ENCODE peak calls at places on chromosomes 13 and 19, in five cellular contexts. O, S, N, D and K are unnamed samples. For H3K4me1, the result is how much of the 10 kb centered on the place peaks cover.

GRCh38 chr13:107665926-107666458 is 549.3 kb downstream of the LIG4 start:
- DNase-seq in S (no peak), D (no peak), N (no peak), O (no peak), K (no peak)

GRCh38 chr13:65143920-65144319 is 2086.2 kb downstream of the PCDH9 start:
- DNase-seq in O (no peak), N (no peak), D (no peak), S (no peak), K (no peak)

GRCh38 chr19:676007-676342 is 217 bp upstream of the FSTL3 start:
- DNase-seq in O (no peak), S (no peak), D (no peak), N (no peak), K (no peak)

GRCh38 chr19:10961763-10962536 is 1.1 kb downstream of the SMARCA4 start:
- DNase-seq in N (no peak), D (peak), S (no peak), O (no peak), K (no peak)

GRCh38 chr13:85719749-85720148 is 79.5 kb downstream of the SLITRK6 start:
- DNase-seq in O (no peak), D (no peak), N (no peak), S (no peak), K (no peak)

GRCh38 chr19:30169196-30169900 is 202.8 kb upstream of the ZNF536 start:
- DNase-seq in N (no peak), D (no peak), S (no peak), O (no peak), K (no peak)

GRCh38 chr19:53772943-53773342 is 51.2 kb downstream of the NLRP12 start:
- DNase-seq in N (peak), S (peak), O (peak), D (peak), K (peak)

GRCh38 chr19:29311391-29311790 is 98.4 kb upstream of the UQCRFS1 start:
- DNase-seq in N (no peak), S (no peak), O (no peak), D (no peak), K (no peak)

GRCh38 chr13:76884571-76885202 is 1.5 kb downstream of the KCTD12 start:
- DNase-seq in O (no peak), N (no peak), D (no peak), S (no peak), K (no peak)

GRCh38 chr19:38674388-38675133 is 27.1 kb downstream of the ACTN4 start:
- DNase-seq in N (no peak), O (no peak), S (no peak), D (no peak), K (no peak)

GRCh38 chr19:10876459-10877240 is 5.3 kb downstream of the CARM1 start:
- DNase-seq in O (no peak), D (no peak), N (no peak), S (peak), K (no peak)

GRCh38 chr13:98890186-98890585 is 87.7 kb downstream of the DOCK9 start:
- DNase-seq in O (no peak), N (no peak), S (no peak), D (no peak), K (no peak)

GRCh38 chr19:991174-991931 is 7.2 kb downstream of the WDR18 start:
- DNase-seq in D (peak), N (no peak), O (peak), S (no peak), K (peak)

GRCh38 chr13:43273362-43273761 is 250.0 kb downstream of the DNAJC15 start:
- DNase-seq in D (no peak), O (no peak), S (no peak), N (no peak), K (no peak)

GRCh38 chr19:33459220-33459619 is 62.4 kb downstream of the PEPD start:
- DNase-seq in O (no peak), D (no peak), N (peak), S (peak), K (no peak)

DNA sequence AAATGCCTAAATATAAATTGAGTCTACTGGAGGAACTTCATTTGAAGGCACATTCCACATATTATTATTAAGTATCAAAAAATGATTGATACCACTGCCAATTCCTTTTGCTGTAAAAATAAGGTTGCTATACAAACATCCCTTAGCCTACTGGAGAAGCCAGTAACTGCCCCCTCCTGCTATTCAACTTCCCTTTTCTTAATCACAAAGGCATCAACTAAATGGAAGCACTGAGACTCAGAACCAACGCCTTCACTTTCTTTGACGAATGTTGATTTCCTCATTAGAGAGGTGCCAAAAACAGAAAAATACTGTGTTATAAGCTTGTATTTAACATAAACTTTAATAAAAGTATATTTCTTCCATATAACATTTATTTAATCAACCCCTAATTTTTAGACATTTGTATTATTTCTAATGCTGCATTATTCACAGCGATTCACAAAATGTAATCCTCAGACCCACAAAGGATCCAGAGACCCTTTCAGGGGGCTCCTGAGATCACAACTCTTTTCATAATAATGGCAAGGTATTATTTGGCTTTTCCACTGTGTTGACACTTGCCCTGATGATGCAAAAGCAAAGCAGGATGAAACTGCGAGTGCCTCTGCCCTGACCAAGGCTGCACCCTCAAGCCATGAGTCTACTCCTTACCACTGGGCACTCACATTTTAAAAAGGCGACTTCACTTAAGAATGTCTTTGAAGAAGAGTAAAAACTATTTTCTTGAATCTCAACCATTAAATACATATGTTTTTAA is 11.6 kb downstream of the ELF1 start:
- DNase-seq in S (no peak), N (no peak), D (peak), O (no peak), K (no peak)
- H3K4me1 ChIP-seq in S (under half), N (half or more), D (half or more), O (half or more), K (under half)

DNA sequence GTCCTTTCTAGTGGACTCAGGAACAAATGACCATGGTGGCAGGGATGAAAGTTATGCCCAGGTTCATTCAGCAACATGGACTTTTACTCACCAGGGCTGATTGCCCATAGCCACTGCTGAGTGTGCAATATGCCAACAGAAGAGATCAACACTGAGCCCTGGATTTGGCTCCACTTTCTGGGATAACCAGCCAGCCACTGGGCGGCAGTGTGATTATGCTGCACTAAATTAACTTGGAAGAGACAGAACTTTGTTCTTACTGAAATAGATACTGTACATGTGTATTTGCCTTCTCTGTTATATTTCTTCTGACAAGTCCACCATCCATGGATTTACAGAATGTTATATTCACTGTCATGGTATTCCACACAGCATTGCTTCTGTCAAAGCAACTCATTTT is 257.4 kb downstream of the TDRD3 start:
- DNase-seq in D (no peak), S (peak), N (no peak), O (no peak), K (peak)
- H3K4me1 ChIP-seq in D (under half), S (under half), N (under half), O (under half), K (under half)

GRCh38 chr19:47661161-47661560 is 52.1 kb upstream of the EHD2 start:
- DNase-seq in N (no peak), D (no peak), S (peak), O (no peak), K (peak)

GRCh38 chr19:47660435-47660832 is 51.5 kb downstream of the BICRA start:
- DNase-seq in D (no peak), S (no peak), N (peak), O (no peak), K (peak)

GRCh38 chr19:47661571-47661970 is 51.7 kb upstream of the EHD2 start:
- DNase-seq in S (no peak), O (no peak), D (no peak), N (no peak), K (no peak)

GRCh38 chr19:47663911-47664771 is 49.1 kb upstream of the EHD2 start:
- DNase-seq in O (no peak), D (no peak), S (peak), N (peak), K (peak)

GRCh38 chr19:47663435-47663910 is 49.7 kb upstream of the EHD2 start:
- DNase-seq in D (no peak), O (no peak), S (no peak), N (no peak), K (no peak)
- H3K4me1 ChIP-seq in D (under half), O (under half), S (half or more), N (half or more), K (under half)

DNA sequence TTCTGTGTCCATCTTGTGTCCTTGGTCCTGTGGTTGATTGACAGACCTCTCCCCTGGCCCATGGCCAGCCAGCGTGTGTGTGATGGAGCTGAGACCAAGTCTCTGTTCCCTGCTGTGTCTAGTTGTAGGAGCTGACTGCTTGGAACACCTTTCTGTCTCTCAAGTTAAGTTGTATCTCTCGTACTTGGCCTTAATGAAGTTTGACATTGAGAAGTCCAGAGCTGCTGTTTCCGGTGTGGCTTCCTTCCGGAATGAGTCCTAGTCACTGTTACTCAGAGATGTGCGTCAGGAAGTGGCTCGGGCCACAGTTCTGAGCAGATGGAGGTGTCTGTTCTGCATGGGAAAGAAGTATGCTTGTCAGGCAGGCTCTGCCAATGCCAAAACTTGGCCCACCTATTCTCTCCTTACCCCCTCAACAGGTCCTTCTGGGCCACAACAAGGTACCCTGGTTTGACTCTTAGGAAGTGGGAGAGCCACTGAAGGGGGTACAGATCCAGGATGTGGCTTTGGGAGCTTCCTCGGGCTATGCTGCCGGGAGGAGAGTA is 54.3 kb downstream of the GATAD2A start:
- DNase-seq in O (peak), S (peak), N (peak), D (peak), K (no peak)
- H3K4me1 ChIP-seq in O (half or more), S (half or more), N (half or more), D (under half), K (under half)

GRCh38 chr19:13018037-13018914 is 23.0 kb downstream of the NFIX start:
- DNase-seq in N (no peak), S (no peak), O (no peak), D (no peak), K (no peak)

GRCh38 chr19:13017306-13018036 is 22.2 kb downstream of the NFIX start:
- DNase-seq in O (no peak), D (no peak), S (no peak), N (no peak), K (no peak)

GRCh38 chr19:13016245-13016627 is 21.0 kb downstream of the NFIX start:
- DNase-seq in S (no peak), O (no peak), N (no peak), D (no peak), K (no peak)

GRCh38 chr19:13015361-13016231 is 20.3 kb downstream of the NFIX start:
- DNase-seq in D (no peak), O (no peak), S (no peak), N (no peak), K (no peak)

DNA sequence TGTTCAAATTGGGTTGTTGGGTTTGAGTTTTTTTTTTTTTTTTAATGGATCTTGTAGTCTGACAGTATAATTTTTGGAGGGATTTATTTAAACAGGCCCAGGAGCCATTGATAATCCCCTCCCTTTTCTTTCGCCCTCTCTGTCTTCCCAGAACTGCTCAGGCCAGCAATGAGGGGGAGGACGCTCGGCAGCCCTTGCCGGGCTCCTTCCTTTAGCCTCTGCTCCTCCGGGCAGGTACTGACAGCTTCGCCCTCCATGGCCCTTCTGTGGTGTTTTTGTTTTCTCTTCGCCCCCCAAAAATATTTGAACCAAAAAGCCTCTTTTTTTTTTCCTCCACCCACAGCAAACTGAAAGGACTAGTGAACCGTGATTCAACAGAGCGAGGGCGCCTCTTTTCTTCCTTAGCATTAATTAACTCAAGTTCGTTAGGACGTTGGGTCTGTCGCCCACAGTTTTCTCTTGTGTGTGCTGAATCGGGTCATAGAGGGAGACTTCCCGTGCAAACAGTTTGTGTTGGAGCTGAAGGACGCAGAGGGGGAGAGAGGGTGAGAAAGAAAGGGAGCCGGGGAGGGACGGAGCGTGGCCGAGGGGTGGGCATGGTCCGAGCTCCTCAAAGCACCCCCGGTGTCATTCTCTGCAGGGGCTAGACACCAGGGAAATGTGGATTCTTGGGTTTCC is 21.5 kb downstream of the NFIX start:
- DNase-seq in D (no peak), S (no peak), O (no peak), N (no peak), K (no peak)
- H3K4me1 ChIP-seq in D (under half), S (half or more), O (under half), N (half or more), K (under half)